ENCODE peak calls at places on chromosome 5, in nine cellular contexts. G, V, W, Q, H, X, B, A and P are unnamed samples.

GRCh38 chr5:82312373-82312856 is 34.3 kb upstream of the RPS23 start:
- DNase-seq in G (peak), V (no peak), W (peak), Q (peak), H (peak), X (no peak), B (peak), A (peak), P (peak)

GRCh38 chr5:58849151-58849550 is 266.3 kb downstream of the RAB3C start:
- DNase-seq in G (no peak), V (no peak), W (no peak), Q (no peak), H (no peak), X (no peak), B (no peak), A (no peak), P (peak)

GRCh38 chr5:59873113-59873512 is 20.4 kb downstream of the PDE4D start:
- DNase-seq in G (peak), V (no peak), W (no peak), Q (peak), H (no peak), X (no peak), B (no peak), A (peak), P (peak)

GRCh38 chr5:10594591-10595210 is 30.8 kb downstream of the ANKRD33B start:
- DNase-seq in G (no peak), V (no peak), W (no peak), Q (no peak), H (peak), X (no peak), B (no peak), A (peak), P (peak)

GRCh38 chr5:126693806-126694205 is 83.1 kb upstream of the LMNB1 start:
- DNase-seq in G (no peak), V (no peak), W (no peak), Q (no peak), H (no peak), X (no peak), B (no peak), A (no peak), P (no peak)

GRCh38 chr5:172524573-172525021 is 70.3 kb upstream of the SH3PXD2B start:
- DNase-seq in G (no peak), V (no peak), W (no peak), Q (no peak), H (no peak), X (no peak), B (no peak), A (no peak), P (no peak)

GRCh38 chr5:27403248-27403882 is 365.0 kb upstream of the CDH9 start:
- DNase-seq in G (no peak), V (no peak), W (peak), Q (no peak), H (no peak), X (no peak), B (no peak), A (peak), P (no peak)

GRCh38 chr5:172793577-172794488 is 22.8 kb upstream of the DUSP1 start:
- DNase-seq in G (no peak), V (no peak), W (peak), Q (no peak), H (no peak), X (no peak), B (no peak), A (peak), P (peak)

GRCh38 chr5:62421414-62421813 is 8.9 kb downstream of the IPO11 start:
- DNase-seq in G (no peak), V (no peak), W (no peak), Q (no peak), H (no peak), X (no peak), B (no peak), A (no peak), P (no peak)

GRCh38 chr5:170301149-170301548 is 3.6 kb upstream of the LCP2 start:
- DNase-seq in G (no peak), V (no peak), W (no peak), Q (no peak), H (no peak), X (no peak), B (no peak), A (no peak), P (no peak)

GRCh38 chr5:32710335-32710858 is 724 bp upstream of the NPR3 start:
- DNase-seq in G (no peak), V (peak), W (peak), Q (no peak), H (no peak), X (no peak), B (peak), A (no peak), P (no peak)

GRCh38 chr5:109740329-109740728 is 50.6 kb downstream of the MAN2A1 start:
- DNase-seq in G (no peak), V (peak), W (peak), Q (no peak), H (no peak), X (no peak), B (no peak), A (no peak), P (peak)

GRCh38 chr5:176817369-176817841 is 7.0 kb downstream of the UNC5A start:
- DNase-seq in G (no peak), V (no peak), W (no peak), Q (no peak), H (no peak), X (no peak), B (no peak), A (no peak), P (no peak)

GRCh38 chr5:171307843-171308452 is 1.1 kb upstream of the TLX3 start:
- DNase-seq in G (no peak), V (peak), W (no peak), Q (no peak), H (no peak), X (no peak), B (no peak), A (no peak), P (no peak)

GRCh38 chr5:158451983-158452710 is 593.2 kb upstream of the CLINT1 start:
- DNase-seq in G (no peak), V (no peak), W (no peak), Q (no peak), H (no peak), X (no peak), B (no peak), A (no peak), P (no peak)

GRCh38 chr5:72956324-72957140 is 691 bp downstream of the FCHO2 start:
- DNase-seq in G (no peak), V (peak), W (peak), Q (no peak), H (no peak), X (no peak), B (peak), A (peak), P (peak)

GRCh38 chr5:122264610-122265009 is 47.4 kb upstream of the SNCAIP start:
- DNase-seq in G (no peak), V (no peak), W (no peak), Q (no peak), H (no peak), X (no peak), B (no peak), A (no peak), P (no peak)
- H3K4me3 ChIP-seq in G (no peak), V (no peak), W (no peak), Q (no peak), H (no peak), X (no peak), B (no peak), A (no peak), P (no peak)

DNA sequence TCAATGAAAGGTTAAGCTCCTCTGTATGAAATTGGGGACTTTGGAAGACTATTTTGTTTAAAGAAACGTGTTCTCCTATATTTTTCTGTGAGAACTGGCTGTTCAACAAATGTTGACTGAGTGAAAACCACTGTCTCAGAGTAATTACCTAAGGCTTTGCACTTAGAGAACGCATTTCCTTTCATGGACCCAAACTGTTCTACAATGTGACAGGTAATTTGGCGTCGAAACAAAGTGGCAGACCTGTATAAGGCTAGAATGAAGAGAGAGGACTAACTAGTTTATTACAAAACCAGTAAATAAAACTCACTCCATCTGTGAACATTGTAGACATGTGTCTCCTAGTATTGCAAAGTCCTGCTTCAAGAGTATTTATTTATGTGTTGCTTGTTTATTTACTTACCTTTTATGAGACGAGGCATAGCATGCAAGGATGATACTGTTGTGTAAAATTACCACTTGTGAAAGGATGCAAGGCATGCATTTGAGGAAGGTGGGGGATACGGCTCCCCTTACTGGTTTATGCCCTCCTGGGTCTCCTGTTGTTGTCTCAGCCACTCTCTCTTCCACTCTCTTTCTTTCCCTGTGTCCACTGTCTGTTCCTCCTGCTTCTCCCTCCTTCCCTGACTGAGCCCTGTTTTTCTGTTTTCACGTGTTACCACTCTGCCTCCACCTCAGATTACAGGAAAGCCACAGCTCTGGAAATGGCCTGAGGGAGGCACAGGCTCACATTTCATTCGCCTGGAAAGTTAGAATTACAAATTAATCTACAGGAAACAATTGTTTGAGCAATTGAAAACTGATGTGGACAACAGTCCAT is 444.0 kb upstream of the ZNF608 start:
- DNase-seq in G (no peak), V (no peak), W (peak), Q (peak), H (no peak), X (no peak), B (no peak), A (no peak), P (peak)
- H3K4me3 ChIP-seq in G (no peak), V (no peak), W (no peak), Q (no peak), H (no peak), X (no peak), B (no peak), A (no peak), P (no peak)

GRCh38 chr5:80240368-80240986 is 15.4 kb downstream of the SERINC5 start:
- DNase-seq in G (no peak), V (no peak), W (no peak), Q (no peak), H (no peak), X (no peak), B (no peak), A (no peak), P (no peak)
- H3K4me3 ChIP-seq in G (no peak), V (no peak), W (no peak), Q (no peak), H (no peak), X (no peak), B (no peak), A (no peak), P (no peak)

DNA sequence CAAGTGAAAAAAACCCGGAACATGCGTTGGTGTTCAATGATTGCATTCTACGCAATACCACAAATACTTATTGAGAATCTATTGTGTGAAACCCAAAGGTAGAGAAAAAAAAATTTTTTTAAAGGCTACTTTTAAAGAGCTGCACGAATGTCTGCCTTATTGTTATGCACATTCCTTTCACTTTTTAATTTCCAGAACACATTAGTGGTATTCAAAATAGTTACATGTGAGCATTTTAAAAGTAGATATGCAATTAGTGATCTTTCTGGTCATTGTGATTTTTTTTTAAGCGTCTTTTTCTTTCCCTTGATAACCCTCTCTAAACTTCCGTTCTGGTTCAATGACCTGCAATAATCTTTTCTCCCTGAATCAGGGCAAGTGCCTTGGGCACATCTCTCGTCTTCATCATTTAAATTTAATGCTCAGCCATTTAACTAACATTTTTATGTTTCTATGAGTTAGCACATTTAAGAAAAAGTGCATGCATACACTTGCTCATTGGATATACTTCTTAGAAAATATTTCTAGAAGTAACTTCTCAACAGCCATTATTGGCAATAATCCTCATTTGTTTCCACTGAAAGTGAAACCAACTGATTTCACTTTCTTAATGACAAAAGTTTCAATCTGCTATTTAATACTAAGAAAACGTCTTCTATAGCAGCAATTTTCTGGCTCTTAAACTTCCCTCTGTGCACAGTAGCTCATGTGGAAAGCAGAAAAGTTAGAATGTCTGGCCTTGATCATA is 80.3 kb downstream of the CDH6 start:
- DNase-seq in G (no peak), V (no peak), W (no peak), Q (no peak), H (no peak), X (no peak), B (no peak), A (no peak), P (no peak)
- H3K4me3 ChIP-seq in G (no peak), V (peak), W (peak), Q (no peak), H (peak), X (no peak), B (no peak), A (peak), P (peak)

GRCh38 chr5:159913048-159913447 is 3.2 kb upstream of the ADRA1B start:
- DNase-seq in G (no peak), V (no peak), W (peak), Q (no peak), H (no peak), X (no peak), B (no peak), A (peak), P (peak)
- H3K4me3 ChIP-seq in G (no peak), V (no peak), W (no peak), Q (no peak), H (no peak), X (no peak), B (no peak), A (no peak), P (no peak)

DNA sequence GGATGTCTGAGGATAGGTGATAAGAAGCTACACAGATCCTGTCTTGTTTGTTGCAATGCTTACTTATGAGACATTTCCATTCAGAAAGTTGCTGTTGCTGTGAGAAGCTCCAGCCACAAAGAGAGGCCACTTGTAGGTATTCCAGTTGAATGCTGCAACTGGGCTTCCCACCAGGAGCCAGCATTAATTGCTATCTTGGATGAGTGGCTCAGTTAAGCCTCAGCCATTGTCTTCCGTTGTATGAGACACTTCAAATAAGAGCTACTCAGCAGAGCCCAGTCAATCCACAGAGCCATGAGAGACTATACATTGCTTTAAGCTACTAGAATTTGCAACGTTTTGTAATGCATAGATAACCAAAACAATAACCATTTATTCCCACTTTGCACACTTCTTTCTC is 104.3 kb upstream of the ARRDC3 start:
- DNase-seq in G (no peak), V (no peak), W (no peak), Q (no peak), H (no peak), X (no peak), B (no peak), A (no peak), P (no peak)
- H3K4me3 ChIP-seq in G (no peak), V (no peak), W (no peak), Q (no peak), H (no peak), X (no peak), B (no peak), A (no peak), P (no peak)

DNA sequence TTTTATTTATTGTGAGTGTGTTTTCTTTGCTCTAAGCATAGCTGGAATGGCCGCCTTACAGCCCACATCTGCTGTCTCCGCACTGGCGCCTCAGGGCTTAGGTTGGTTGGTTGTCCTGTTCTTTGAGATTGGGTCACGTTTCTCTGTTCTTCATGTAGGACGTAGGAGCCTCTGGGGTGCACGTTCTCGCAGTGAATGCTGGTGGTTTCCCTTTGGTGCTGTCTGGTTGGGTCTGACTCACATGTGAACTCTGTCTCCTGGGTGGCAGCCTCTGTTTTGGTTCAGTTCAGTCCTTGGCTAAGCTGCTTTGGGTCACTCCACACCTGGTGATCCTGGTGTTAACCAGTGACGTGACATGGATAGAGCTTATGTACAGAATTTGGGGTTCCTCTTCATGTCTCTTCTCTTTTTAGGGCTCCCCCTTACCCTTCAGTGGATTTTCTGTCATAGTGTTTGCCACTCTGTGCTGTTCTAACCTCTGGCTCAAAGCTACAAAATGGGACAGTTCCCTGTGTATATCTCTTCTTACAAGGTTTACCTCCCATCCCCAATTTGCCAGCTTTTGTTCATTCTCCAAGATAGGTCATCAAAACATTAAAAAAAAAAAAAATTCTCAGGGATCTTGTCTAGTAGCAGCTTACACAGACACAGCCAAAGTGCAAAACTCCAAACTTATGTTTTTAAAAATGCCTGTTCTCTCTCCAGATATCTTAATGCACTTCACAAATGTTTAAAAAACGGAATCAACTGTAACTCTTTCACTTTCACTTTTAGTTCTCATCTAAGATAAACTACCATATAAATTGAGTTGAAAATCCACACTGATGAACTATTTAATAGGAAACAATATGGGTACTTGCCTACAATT is 12.8 kb upstream of the LPCAT1 start:
- DNase-seq in G (no peak), V (no peak), W (no peak), Q (no peak), H (peak), X (peak), B (peak), A (no peak), P (peak)
- H3K4me3 ChIP-seq in G (peak), V (peak), W (peak), Q (no peak), H (no peak), X (peak), B (peak), A (peak), P (peak)

GRCh38 chr5:160133918-160134304 is 14.7 kb upstream of the PWWP2A start:
- DNase-seq in G (no peak), V (no peak), W (no peak), Q (no peak), H (no peak), X (no peak), B (no peak), A (no peak), P (no peak)
- H3K4me3 ChIP-seq in G (no peak), V (no peak), W (no peak), Q (no peak), H (no peak), X (no peak), B (no peak), A (no peak), P (no peak)

DNA sequence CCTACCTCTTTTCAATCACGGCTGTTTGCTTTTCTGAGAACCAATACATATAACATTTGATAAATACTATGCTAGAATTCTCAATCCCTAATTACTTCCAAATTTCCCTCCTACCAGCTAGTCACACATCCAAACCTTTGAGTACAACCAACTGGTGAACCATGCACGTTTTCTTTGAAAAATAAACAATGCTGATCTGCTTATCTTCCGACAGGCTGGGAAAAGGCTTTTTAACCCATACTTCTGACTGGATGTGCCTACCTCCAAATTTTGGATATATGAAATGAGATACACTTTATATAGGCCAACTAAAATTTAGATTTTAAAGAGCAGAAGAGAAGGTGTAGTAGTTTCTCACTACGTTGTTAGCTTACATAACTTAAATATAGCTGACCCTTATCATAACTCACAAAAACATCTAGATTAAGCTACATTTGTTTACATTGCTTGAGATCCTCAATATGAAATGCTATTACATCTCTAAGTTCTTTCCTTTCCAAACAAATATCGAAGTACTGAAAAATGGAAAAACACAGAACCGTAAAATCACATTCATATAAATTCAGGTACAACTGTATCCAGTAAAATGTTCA is 2.1 kb downstream of the NR3C1 start:
- DNase-seq in G (no peak), V (no peak), W (no peak), Q (no peak), H (no peak), X (no peak), B (no peak), A (no peak), P (no peak)
- H3K4me3 ChIP-seq in G (peak), V (peak), W (peak), Q (peak), H (peak), X (peak), B (peak), A (peak), P (peak)

GRCh38 chr5:154475613-154476342 is 2.2 kb downstream of the HAND1 start:
- DNase-seq in G (no peak), V (peak), W (no peak), Q (no peak), H (no peak), X (no peak), B (no peak), A (no peak), P (no peak)
- H3K4me3 ChIP-seq in G (no peak), V (no peak), W (no peak), Q (no peak), H (no peak), X (no peak), B (no peak), A (no peak), P (no peak)